ENCODE peak calls at places on chromosomes 3 and 15, in five cellular contexts. O, Z, I, T and J are unnamed samples.

GRCh38 chr15:62087671-62088360 is 21.0 kb downstream of the C2CD4A start:
- DNase-seq in O (no peak), Z (no peak), I (peak; percentile 49), T (no peak), J (no peak)

GRCh38 chr3:113055201-113055600 is 64.4 kb downstream of the GTPBP8 start:
- DNase-seq in O (no peak), Z (no peak), I (no peak), T (no peak), J (no peak)

GRCh38 chr15:92811514-92811913 is 88.6 kb upstream of the CHD2 start:
- DNase-seq in O (no peak), Z (no peak), I (peak; percentile 61), T (no peak), J (no peak)

GRCh38 chr3:102526865-102527264 is 92.0 kb downstream of the ZPLD1 start:
- DNase-seq in O (no peak), Z (no peak), I (peak; percentile 16), T (no peak), J (no peak)

GRCh38 chr3:107662586-107662985 is 139.8 kb downstream of the BBX start:
- DNase-seq in O (no peak), Z (no peak), I (no peak), T (no peak), J (no peak)

GRCh38 chr3:50354850-50355249 is 4.2 kb downstream of the CYB561D2 start:
- DNase-seq in O (no peak), Z (no peak), I (no peak), T (no peak), J (no peak)

GRCh38 chr15:31265090-31265870 is 61.4 kb upstream of the KLF13 start:
- DNase-seq in O (no peak), Z (peak; percentile 87), I (no peak), T (no peak), J (no peak)

GRCh38 chr3:13853978-13854296 is 25.9 kb downstream of the WNT7A start:
- DNase-seq in O (no peak), Z (no peak), I (peak; percentile 98), T (no peak), J (no peak)

GRCh38 chr15:25056484-25057429 is 102.0 kb downstream of the SNRPN start:
- DNase-seq in O (peak; percentile 16), Z (peak; percentile 63), I (no peak), T (peak; percentile 11), J (no peak)

GRCh38 chr3:107432646-107433045 is 55.4 kb downstream of the CCDC54 start:
- DNase-seq in O (no peak), Z (no peak), I (peak; percentile 50), T (no peak), J (no peak)

GRCh38 chr15:87144775-87145174 is 1065.1 kb downstream of the AGBL1 start:
- DNase-seq in O (no peak), Z (no peak), I (peak; percentile 38), T (no peak), J (no peak)

GRCh38 chr15:39783244-39783820 is 691 bp upstream of the FSIP1 start:
- DNase-seq in O (no peak), Z (no peak), I (no peak), T (no peak), J (no peak)

DNA sequence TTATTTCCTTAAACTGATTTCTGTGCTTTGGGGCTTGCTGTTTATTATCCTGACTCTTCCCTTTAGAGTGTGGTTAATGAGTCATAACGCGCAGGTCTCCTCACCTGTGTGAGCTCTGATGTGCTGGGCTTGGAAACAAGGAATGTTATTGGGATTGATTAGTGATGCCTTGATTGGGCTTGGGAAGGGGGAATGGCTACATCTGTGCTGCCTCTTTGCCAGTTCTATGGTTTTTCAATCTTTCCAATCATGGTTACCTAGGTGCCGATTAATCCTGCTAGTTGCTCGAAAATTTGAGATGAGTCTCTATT is 161.0 kb downstream of the THSD4 start:
- DNase-seq in O (no peak), Z (no peak), I (peak; percentile 85), T (no peak), J (no peak)
- H3K4me1 ChIP-seq in O (no peaks in the 10 kb centered on the region), Z (no peaks in the 10 kb centered on the region), I (peaks cover 73% of the 10 kb centered on the region), T (no peaks in the 10 kb centered on the region), J (peaks cover 3% of the 10 kb centered on the region)

GRCh38 chr3:151875759-151876158 is 2.3 kb downstream of the SUCNR1 start:
- DNase-seq in O (peak; percentile 20), Z (no peak), I (no peak), T (no peak), J (no peak)
- H3K4me3 ChIP-seq in O (no peak overlapping the region), Z (no peak overlapping the region), I (no peak overlapping the region), T (no peak overlapping the region), J (no peak overlapping the region)

DNA sequence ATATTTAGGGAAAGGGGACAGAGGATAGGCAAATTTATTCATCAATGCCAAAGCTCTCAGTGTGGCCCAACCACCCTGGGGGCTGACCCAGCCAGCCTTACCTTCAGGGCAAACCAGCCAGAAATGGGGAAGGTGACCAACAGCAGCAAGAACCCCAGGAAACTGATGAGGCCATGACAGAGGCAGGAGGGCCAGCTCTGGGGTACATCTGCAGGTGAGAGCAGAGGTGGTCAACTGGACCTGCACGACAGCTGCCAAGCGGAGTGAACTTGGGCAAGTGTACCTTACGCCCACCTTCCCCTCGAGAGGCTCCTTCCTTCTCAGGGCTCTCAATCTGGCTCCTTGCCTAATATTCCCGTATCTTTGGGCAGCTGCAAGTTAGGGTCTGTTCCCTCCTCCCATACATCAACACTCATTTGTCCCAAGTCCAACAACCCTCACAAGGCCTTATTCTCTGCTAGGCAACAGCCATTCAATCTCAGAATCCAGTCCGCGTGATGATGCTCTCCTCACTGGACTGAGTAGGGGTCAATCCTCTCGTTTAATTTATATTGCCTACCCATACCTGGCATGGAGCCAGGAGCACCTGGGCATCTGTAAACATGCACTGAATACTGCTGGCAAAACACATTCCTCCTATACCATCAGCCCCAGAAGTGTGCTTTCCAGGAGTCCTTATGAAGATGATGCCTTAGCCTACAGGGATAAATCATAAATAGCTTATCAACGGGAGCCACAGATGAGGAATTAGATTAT is 1.7 kb downstream of the STOML1 start:
- DNase-seq in O (no peak), Z (no peak), I (no peak), T (no peak), J (peak; percentile 11)
- H3K4me1 ChIP-seq in O (peaks cover 46% of the 10 kb centered on the region), Z (peaks cover 93% of the 10 kb centered on the region), I (peaks cover 48% of the 10 kb centered on the region), T (peaks cover 7% of the 10 kb centered on the region), J (peaks cover 14% of the 10 kb centered on the region)

GRCh38 chr15:60744826-60745225 is 265.9 kb upstream of the ICE2 start:
- DNase-seq in O (no peak), Z (no peak), I (no peak), T (peak; percentile 31), J (no peak)
- H3K4me3 ChIP-seq in O (no peak overlapping the region), Z (no peak overlapping the region), I (no peak overlapping the region), T (no peak overlapping the region), J (no peak overlapping the region)

GRCh38 chr15:44728576-44729393 is 7.5 kb upstream of the TRIM69 start:
- DNase-seq in O (peak; percentile 90), Z (peak; percentile 98), I (peak; percentile 98), T (peak; percentile 96), J (peak; percentile 93)
- H3K4me1 ChIP-seq in O (peaks cover 20% of the 10 kb centered on the region), Z (peaks cover 91% of the 10 kb centered on the region), I (peaks cover 34% of the 10 kb centered on the region), T (no peaks in the 10 kb centered on the region), J (peaks cover 8% of the 10 kb centered on the region)